ENCODE peak calls at places on chromosomes 6 and 20, in seven cellular contexts. G, H, K, F, P, O and A are unnamed samples.

GRCh38 chr6:117555882-117556498 is 46.3 kb downstream of the GOPC start:
- DNase-seq in P (no peak), K (no peak), G (peak), O (no peak), H (no peak), F (peak), A (no peak)

GRCh38 chr6:130140084-130140483 is 82.7 kb downstream of the SAMD3 start:
- DNase-seq in K (no peak), P (no peak), O (no peak), H (no peak), F (no peak), G (no peak), A (no peak)

GRCh38 chr6:138420356-138420755 is 16.3 kb downstream of the HEBP2 start:
- DNase-seq in O (no peak), H (no peak), F (no peak), G (no peak), K (no peak), P (no peak), A (no peak)

GRCh38 chr6:324729-325125 is 32.4 kb downstream of the DUSP22 start:
- DNase-seq in P (no peak), F (no peak), H (no peak), O (no peak), K (peak), G (peak), A (no peak)

GRCh38 chr6:8329592-8329991 is 105.8 kb downstream of the SLC35B3 start:
- DNase-seq in O (no peak), F (no peak), K (no peak), P (no peak), H (no peak), G (no peak), A (no peak)

GRCh38 chr6:43944908-43945777 is 175.1 kb downstream of the VEGFA start:
- DNase-seq in P (no peak), K (no peak), H (no peak), G (no peak), O (peak), F (no peak), A (no peak)

GRCh38 chr20:46084805-46085792 is 4.7 kb downstream of the NCOA5 start:
- DNase-seq in H (no peak), P (no peak), F (no peak), G (no peak), K (no peak), O (peak), A (peak)

GRCh38 chr6:70421509-70421908 is 8.2 kb downstream of the FAM135A start:
- DNase-seq in H (no peak), F (no peak), P (no peak), K (no peak), O (no peak), G (no peak), A (no peak)

GRCh38 chr6:52550014-52550575 is 26.8 kb downstream of the TRAM2 start:
- DNase-seq in G (no peak), P (no peak), F (no peak), O (peak), K (no peak), H (no peak), A (no peak)

GRCh38 chr20:23205656-23206055 is 119.5 kb upstream of the CD93 start:
- DNase-seq in O (peak), F (no peak), G (peak), K (peak), H (peak), P (no peak), A (peak)

GRCh38 chr6:52418606-52419005 is 1.5 kb upstream of the EFHC1 start:
- DNase-seq in H (no peak), P (no peak), O (no peak), G (no peak), K (no peak), F (no peak), A (no peak)

GRCh38 chr6:146905313-146905712 is 298.9 kb upstream of the STXBP5 start:
- DNase-seq in K (no peak), H (no peak), O (peak), P (peak), G (no peak), F (no peak), A (no peak)

GRCh38 chr6:14824835-14825223 is 421.0 kb upstream of the JARID2 start:
- DNase-seq in P (no peak), K (no peak), F (no peak), H (no peak), O (no peak), G (no peak), A (no peak)

GRCh38 chr6:159716247-159717086 is 10.8 kb upstream of the WTAP start:
- DNase-seq in H (no peak), G (no peak), K (peak), F (no peak), O (peak), P (no peak), A (peak)

GRCh38 chr6:13702809-13703302 is 8.8 kb downstream of the RANBP9 start:
- DNase-seq in H (no peak), F (no peak), G (no peak), P (no peak), O (no peak), K (no peak), A (no peak)

GRCh38 chr6:82017316-82017715 is 230.2 kb downstream of the IBTK start:
- DNase-seq in K (peak), O (peak), H (peak), P (peak), G (no peak), F (no peak), A (peak)

GRCh38 chr6:42050897-42051653 is 751 bp downstream of the TAF8 start:
- DNase-seq in O (no peak), K (no peak), P (no peak), G (no peak), H (no peak), F (no peak), A (no peak)

GRCh38 chr6:151451417-151451949 is 443 bp downstream of the RMND1 start:
- DNase-seq in F (no peak), K (no peak), H (no peak), O (no peak), G (no peak), P (no peak), A (no peak)

GRCh38 chr6:117448732-117449131 is 23.0 kb upstream of the ROS1 start:
- DNase-seq in K (no peak), F (no peak), P (no peak), G (no peak), H (no peak), O (peak), A (no peak)

GRCh38 chr6:142729618-142730017 is 215.4 kb downstream of the HIVEP2 start:
- DNase-seq in P (no peak), F (no peak), O (no peak), K (no peak), G (no peak), H (no peak), A (no peak)

GRCh38 chr6:146908786-146909185 is 295.4 kb upstream of the STXBP5 start:
- DNase-seq in H (no peak), K (no peak), O (no peak), G (no peak), F (no peak), P (no peak), A (no peak)

GRCh38 chr6:18307006-18307405 is 42.7 kb upstream of the DEK start:
- DNase-seq in P (no peak), K (no peak), G (no peak), H (no peak), O (peak), F (no peak), A (no peak)

GRCh38 chr6:89139509-89140346 is 6.1 kb upstream of the PM20D2 start:
- DNase-seq in G (no peak), K (no peak), O (peak), H (no peak), P (no peak), F (no peak), A (no peak)

GRCh38 chr20:64244870-64245603 is 10.5 kb upstream of the PCMTD2 start:
- DNase-seq in G (no peak), P (no peak), K (no peak), H (peak), O (no peak), F (peak), A (no peak)

GRCh38 chr6:45690846-45691245 is 313.1 kb upstream of the SUPT3H start:
- DNase-seq in K (no peak), F (no peak), G (no peak), P (no peak), H (no peak), O (no peak), A (no peak)

GRCh38 chr20:21180248-21180647 is 54.4 kb downstream of the KIZ start:
- DNase-seq in O (no peak), F (no peak), G (no peak), K (no peak), P (no peak), H (no peak), A (no peak)

GRCh38 chr6:151757506-151757955 is 50.0 kb upstream of the ESR1 start:
- DNase-seq in O (no peak), G (no peak), K (no peak), P (no peak), H (no peak), F (no peak), A (no peak)

GRCh38 chr20:45049904-45050471 is 50.9 kb downstream of the KCNS1 start:
- DNase-seq in F (no peak), O (no peak), K (no peak), H (no peak), P (no peak), G (no peak), A (no peak)

GRCh38 chr6:160882741-160883340 is 108.7 kb upstream of the MAP3K4 start:
- DNase-seq in K (no peak), P (no peak), H (no peak), O (peak), F (no peak), G (no peak), A (no peak)

DNA sequence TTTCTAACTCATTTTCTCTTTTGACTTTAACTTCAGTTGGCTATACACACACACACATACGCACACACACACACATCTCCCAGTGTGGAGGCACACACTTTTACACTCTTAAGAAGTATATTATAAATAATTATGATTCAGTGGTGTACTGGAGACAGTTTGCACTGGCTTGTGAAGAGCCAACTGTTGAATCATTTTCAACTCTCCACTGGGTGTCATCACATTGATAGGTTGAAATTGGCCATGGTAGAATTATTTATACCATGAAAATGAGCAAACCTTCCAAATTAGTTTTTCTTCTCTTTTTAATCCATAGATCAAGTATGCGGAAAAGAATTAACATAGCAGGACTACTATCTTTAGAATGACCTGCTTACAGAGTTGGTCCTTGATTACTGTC is 407.1 kb downstream of the BMP2 start:
- DNase-seq in K (no peak), P (no peak), G (no peak), F (no peak), H (no peak), O (no peak), A (no peak)
- TF ChIP-seq CTCF in K (no peak), P (no peak), G (no peak), F (no peak), H (no peak), O (no peak), A (no peak)

DNA sequence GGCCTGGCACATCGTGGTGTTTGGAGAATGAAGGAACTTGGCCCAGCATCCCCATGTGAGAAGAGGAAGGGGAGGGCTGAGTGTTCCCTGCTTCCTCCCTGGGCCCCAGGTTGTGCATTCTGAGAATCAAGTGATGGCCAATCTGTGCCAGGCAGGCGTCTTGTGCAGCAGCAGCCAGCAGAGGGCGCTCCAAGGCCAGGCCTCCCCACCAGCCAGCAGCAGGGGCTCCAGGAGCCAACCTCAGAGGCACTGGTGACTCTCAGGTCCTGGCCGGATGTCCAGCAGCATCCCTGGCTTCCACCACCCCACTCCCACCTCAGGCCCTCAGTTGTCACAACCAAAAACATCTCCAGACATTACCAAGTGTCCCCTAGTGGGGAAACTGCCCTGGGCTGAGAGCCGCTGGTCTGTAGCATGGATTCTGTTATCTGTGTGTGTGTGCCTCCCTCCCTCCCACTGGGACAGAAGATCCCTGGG is 192.0 kb downstream of the PREX1 start:
- DNase-seq in P (peak), F (no peak), O (peak), G (peak), K (no peak), H (peak), A (peak)
- TF ChIP-seq CTCF in P (peak), F (no peak), O (peak), G (peak), K (peak), H (peak), A (peak)

GRCh38 chr6:132247381-132248159 is 153.7 kb downstream of the MOXD1 start:
- DNase-seq in G (no peak), P (no peak), K (no peak), O (peak), F (no peak), H (no peak), A (no peak)
- TF ChIP-seq CTCF in G (no peak), P (no peak), K (no peak), O (peak), F (no peak), H (no peak), A (no peak)

GRCh38 chr6:149779644-149779963 is 30.1 kb downstream of the PCMT1 start:
- DNase-seq in K (no peak), P (no peak), G (no peak), O (peak), H (no peak), F (no peak), A (no peak)
- TF ChIP-seq CTCF in K (no peak), P (no peak), G (no peak), O (no peak), H (no peak), F (no peak), A (no peak)

GRCh38 chr20:32581839-32582658 is 3.1 kb downstream of the NOL4L start:
- DNase-seq in H (no peak), P (no peak), K (no peak), O (no peak), G (peak), F (no peak), A (no peak)

GRCh38 chr20:32580970-32581838 is 3.9 kb downstream of the NOL4L start:
- DNase-seq in H (no peak), F (no peak), G (peak), O (no peak), K (no peak), P (no peak), A (peak)

GRCh38 chr20:32585011-32585518 is at the start of gene NOL4L:
- DNase-seq in G (peak), H (no peak), K (no peak), P (no peak), O (peak), F (no peak), A (peak)

GRCh38 chr20:32583581-32584045 is 1.5 kb downstream of the NOL4L start:
- DNase-seq in P (no peak), O (no peak), H (no peak), F (no peak), K (no peak), G (peak), A (no peak)

GRCh38 chr20:32582659-32583580 is 2.2 kb downstream of the NOL4L start:
- DNase-seq in P (no peak), H (no peak), G (peak), K (no peak), F (no peak), O (peak), A (peak)
- TF ChIP-seq CTCF in P (no peak), H (no peak), G (no peak), K (no peak), F (no peak), O (no peak), A (no peak)